ENCODE peak calls at places on chromosomes 3 and 15, in seven cellular contexts. L, R, W, D, A, V and F are unnamed samples.

GRCh38 chr15:43483306-43484128 is 9.4 kb downstream of the TP53BP1 start:
- DNase-seq in L (no peak), R (no peak), W (no peak), D (no peak), A (no peak), V (no peak), F (no peak)

GRCh38 chr15:70477750-70478250 is 285.6 kb downstream of the UACA start:
- DNase-seq in L (no peak), R (no peak), W (no peak), D (no peak), A (no peak), V (no peak), F (no peak)

GRCh38 chr3:100558233-100558632 is 51.2 kb upstream of the ADGRG7 start:
- DNase-seq in L (no peak), R (no peak), W (no peak), D (no peak), A (no peak), V (no peak), F (no peak)

GRCh38 chr3:114333180-114333922 is 39.5 kb downstream of the TIGIT start:
- DNase-seq in L (no peak), R (no peak), W (no peak), D (no peak), A (no peak), V (no peak), F (peak; percentile 47)

GRCh38 chr3:111218615-111219014 is 147.0 kb downstream of the NECTIN3 start:
- DNase-seq in L (no peak), R (no peak), W (no peak), D (no peak), A (no peak), V (no peak), F (no peak)

GRCh38 chr3:550481-550880 is 353.9 kb downstream of the CHL1 start:
- DNase-seq in L (no peak), R (no peak), W (no peak), D (no peak), A (no peak), V (no peak), F (no peak)

GRCh38 chr3:128367726-128368125 is 99.0 kb downstream of the DNAJB8 start:
- DNase-seq in L (no peak), R (peak; percentile 20), W (no peak), D (no peak), A (peak; percentile 57), V (no peak), F (no peak)

GRCh38 chr15:62999923-63000484 is 42.5 kb upstream of the TPM1 start:
- DNase-seq in L (no peak), R (no peak), W (no peak), D (no peak), A (no peak), V (no peak), F (no peak)

GRCh38 chr3:38459499-38460048 is 5.9 kb downstream of the ACVR2B start:
- DNase-seq in L (no peak), R (no peak), W (no peak), D (no peak), A (peak; percentile 79), V (no peak), F (no peak)

GRCh38 chr15:40992241-40992741 is 39.0 kb downstream of the CHAC1 start:
- DNase-seq in L (no peak), R (peak; percentile 37), W (no peak), D (no peak), A (no peak), V (no peak), F (no peak)

GRCh38 chr3:71052725-71053124 is 530.8 kb downstream of the FOXP1 start:
- DNase-seq in L (no peak), R (no peak), W (no peak), D (no peak), A (no peak), V (no peak), F (no peak)

GRCh38 chr3:38325256-38325655 is 21.3 kb upstream of the XYLB start:
- DNase-seq in L (no peak), R (no peak), W (no peak), D (no peak), A (no peak), V (no peak), F (no peak)

GRCh38 chr3:57815034-57815433 is 58.9 kb downstream of the SLMAP start:
- DNase-seq in L (no peak), R (no peak), W (no peak), D (no peak), A (no peak), V (no peak), F (no peak)

GRCh38 chr3:22474706-22475470 is 723.9 kb upstream of the ZNF385D start:
- DNase-seq in L (no peak), R (peak; percentile 60), W (no peak), D (no peak), A (no peak), V (no peak), F (peak; percentile 23)

GRCh38 chr3:31077826-31078225 is 183.4 kb upstream of the GADL1 start:
- DNase-seq in L (no peak), R (no peak), W (no peak), D (no peak), A (no peak), V (no peak), F (no peak)

GRCh38 chr15:31511707-31512310 is 185.2 kb downstream of the KLF13 start:
- DNase-seq in L (no peak), R (no peak), W (no peak), D (no peak), A (no peak), V (no peak), F (no peak)

GRCh38 chr15:67406257-67406861 is 114.6 kb upstream of the C15orf61 start:
- DNase-seq in L (no peak), R (no peak), W (no peak), D (no peak), A (no peak), V (no peak), F (no peak)

GRCh38 chr3:44682182-44682896 is 30.1 kb upstream of the ZNF502 start:
- DNase-seq in L (no peak), R (no peak), W (no peak), D (no peak), A (no peak), V (no peak), F (no peak)

DNA sequence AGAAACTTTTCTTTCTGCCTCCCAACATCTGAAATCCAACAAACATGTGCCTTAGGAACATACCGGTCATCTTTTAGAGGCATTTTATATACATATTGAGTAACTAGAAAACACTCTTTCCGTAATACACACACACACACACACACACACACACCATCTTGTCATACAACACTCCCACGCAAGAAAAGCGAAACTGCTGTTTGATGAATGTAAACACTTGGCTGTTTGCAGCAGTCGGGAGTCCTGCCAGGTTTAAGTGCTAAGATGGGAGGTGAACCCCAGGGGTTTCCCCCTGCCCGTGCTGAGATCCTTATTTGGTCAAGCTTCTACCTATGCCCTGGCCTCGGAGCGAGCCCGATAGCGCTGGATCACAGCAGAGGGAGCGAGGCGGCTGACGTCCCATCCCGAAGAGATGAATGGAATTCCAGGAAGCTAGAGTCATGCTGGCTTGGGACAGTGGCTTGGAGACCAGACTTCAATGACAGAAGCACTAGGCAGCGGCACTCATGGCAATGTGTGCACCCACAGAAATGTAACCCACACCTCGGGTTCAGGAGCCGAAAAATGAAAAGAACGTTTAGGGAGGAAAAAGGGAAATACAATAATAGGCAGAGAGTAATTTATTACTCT is 1.3 kb upstream of the THBS1 start:
- DNase-seq in L (peak; percentile 78), R (no peak), W (peak; percentile 91), D (peak; percentile 70), A (peak; percentile 93), V (peak; percentile 82), F (peak; percentile 92)
- H3K4me3 ChIP-seq in L (peak overlapping the region; percentile 29), R (peak overlapping the region; percentile 41), W (peak overlapping the region; percentile 41), D (no peak overlapping the region), A (peak overlapping the region; percentile 89), V (peak overlapping the region; percentile 20), F (peak overlapping the region; percentile 15)

GRCh38 chr3:64223809-64224570 is 1.3 kb downstream of the PRICKLE2 start:
- DNase-seq in L (no peak), R (no peak), W (no peak), D (no peak), A (no peak), V (no peak), F (no peak)
- TF ChIP-seq CTCF in L (no peak), R (no peak), W (no peak), D (no peak), A (no peak), V (peak; percentile 16), F (peak; percentile 45)

GRCh38 chr3:20046556-20046955 is 6.3 kb downstream of the KAT2B start:
- DNase-seq in L (no peak), R (no peak), W (no peak), D (no peak), A (no peak), V (no peak), F (no peak)

GRCh38 chr3:20041197-20041780 is 1.0 kb downstream of the KAT2B start:
- DNase-seq in L (peak; percentile 73), R (no peak), W (peak; percentile 91), D (peak; percentile 94), A (peak; percentile 95), V (peak; percentile 87), F (no peak)

GRCh38 chr3:20042331-20042730 is 2.1 kb downstream of the KAT2B start:
- DNase-seq in L (no peak), R (no peak), W (no peak), D (no peak), A (no peak), V (no peak), F (no peak)

GRCh38 chr3:20043398-20043797 is 3.2 kb downstream of the KAT2B start:
- DNase-seq in L (peak; percentile 61), R (no peak), W (peak; percentile 92), D (peak; percentile 90), A (peak; percentile 91), V (peak; percentile 52), F (no peak)

DNA sequence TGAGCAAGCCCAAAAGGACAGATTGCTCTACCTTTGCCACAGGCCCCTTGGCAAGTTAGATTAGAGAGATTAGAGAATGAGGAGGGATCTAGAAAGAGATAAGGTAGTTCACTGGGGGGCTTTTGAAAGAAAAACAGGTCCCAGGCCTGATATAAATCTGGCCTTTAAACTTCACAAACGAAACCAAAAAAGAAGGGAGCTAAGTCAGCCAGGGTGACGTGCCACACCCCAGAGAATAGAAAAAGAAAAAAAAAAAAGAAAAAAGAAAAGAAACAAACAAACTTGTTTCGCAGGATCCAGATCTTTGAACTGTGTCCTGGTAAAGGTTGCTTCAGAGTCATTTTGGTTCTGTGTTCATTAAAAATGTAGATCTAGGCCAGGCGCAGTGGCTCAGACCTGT is 3.6 kb downstream of the KAT2B start:
- DNase-seq in L (no peak), R (no peak), W (no peak), D (no peak), A (no peak), V (no peak), F (no peak)
- H3K4me3 ChIP-seq in L (no peak overlapping the region), R (no peak overlapping the region), W (no peak overlapping the region), D (no peak overlapping the region), A (peak overlapping the region; percentile 35), V (no peak overlapping the region), F (no peak overlapping the region)

DNA sequence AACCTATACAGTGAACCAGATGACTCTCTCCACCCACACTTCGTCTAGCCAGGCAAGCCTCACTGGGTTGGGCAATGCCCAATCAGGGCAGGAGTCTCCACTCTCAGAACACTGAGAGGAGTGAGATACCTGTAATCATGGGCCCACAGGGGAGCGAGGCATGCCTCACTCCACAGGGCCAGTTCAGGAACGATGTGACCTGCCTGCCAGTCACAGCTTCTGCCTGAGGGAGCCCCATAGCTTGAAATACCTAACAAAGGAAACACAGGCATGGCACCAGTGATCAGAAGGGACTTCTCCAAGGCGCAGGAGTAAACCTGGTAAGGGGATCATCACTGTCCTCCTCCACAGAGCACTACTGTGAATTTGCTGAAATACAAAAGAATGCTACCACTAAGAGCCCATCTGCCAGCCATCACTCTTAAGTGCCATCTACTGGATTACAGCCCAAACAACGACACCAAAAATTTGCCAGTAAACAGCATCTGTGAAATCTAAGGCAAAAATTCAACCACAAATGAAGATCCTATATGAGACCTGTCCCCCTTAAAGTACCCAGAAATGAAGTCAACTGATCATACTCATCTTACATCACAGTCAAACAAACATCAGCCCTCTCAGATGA is 689.9 kb upstream of the SEMA6D start:
- DNase-seq in L (no peak), R (no peak), W (no peak), D (no peak), A (no peak), V (peak; percentile 17), F (no peak)
- TF ChIP-seq CTCF in L (no peak), R (no peak), W (no peak), D (no peak), A (no peak), V (peak; percentile 26), F (no peak)